ENCODE peak calls at places on chromosomes 11 and 22, in nine cellular contexts. One of them, this sample, is unnamed.

GRCh38 chr22:49373801-49374226 is 453.9 kb downstream of the BRD1 start:
- DNase-seq in LHCN-M2: no peak
- DNase-seq in RPMI7951: no peak
- DNase-seq in naive thymus-derived CD8-positive, alpha-beta T cell: peak; percentile 13
- DNase-seq in kidney: peak; percentile 49
- DNase-seq in stimulated activated CD4-positive, alpha-beta T cell treated with anti-CD3 and anti-CD28 coated beads, Interleukin-15, amount 100 ng/mL, for 24 hours: no peak
- DNase-seq in sciatic nerve: no peak
- DNase-seq in iris pigment epithelial cell: no peak
- DNase-seq in stimulated activated CD8-positive, alpha-beta memory T cell treated with anti-CD3 and anti-CD28 coated beads, Interleukin-4, amount 100 ng/mL, for 4 hours: no peak
- DNase-seq in this sample: no peak

GRCh38 chr11:70016666-70017347 is 61.3 kb upstream of the ANO1 start:
- DNase-seq in LHCN-M2: peak; percentile 43
- DNase-seq in RPMI7951: peak; percentile 99
- DNase-seq in naive thymus-derived CD8-positive, alpha-beta T cell: no peak
- DNase-seq in kidney: no peak
- DNase-seq in stimulated activated CD4-positive, alpha-beta T cell treated with anti-CD3 and anti-CD28 coated beads, Interleukin-15, amount 100 ng/mL, for 24 hours: no peak
- DNase-seq in sciatic nerve: no peak
- DNase-seq in iris pigment epithelial cell: peak; percentile 60
- DNase-seq in stimulated activated CD8-positive, alpha-beta memory T cell treated with anti-CD3 and anti-CD28 coated beads, Interleukin-4, amount 100 ng/mL, for 4 hours: no peak
- DNase-seq in this sample: no peak

GRCh38 chr11:19307498-19307897 is 66.8 kb upstream of the E2F8 start:
- DNase-seq in LHCN-M2: no peak
- DNase-seq in RPMI7951: no peak
- DNase-seq in naive thymus-derived CD8-positive, alpha-beta T cell: no peak
- DNase-seq in kidney: no peak
- DNase-seq in stimulated activated CD4-positive, alpha-beta T cell treated with anti-CD3 and anti-CD28 coated beads, Interleukin-15, amount 100 ng/mL, for 24 hours: no peak
- DNase-seq in sciatic nerve: no peak
- DNase-seq in iris pigment epithelial cell: no peak
- DNase-seq in stimulated activated CD8-positive, alpha-beta memory T cell treated with anti-CD3 and anti-CD28 coated beads, Interleukin-4, amount 100 ng/mL, for 4 hours: no peak
- DNase-seq in this sample: no peak

GRCh38 chr22:19120829-19121630 is 1.2 kb downstream of the DGCR2 start:
- DNase-seq in LHCN-M2: peak; percentile 20
- DNase-seq in RPMI7951: peak; percentile 39
- DNase-seq in naive thymus-derived CD8-positive, alpha-beta T cell: peak; percentile 30
- DNase-seq in kidney: no peak
- DNase-seq in stimulated activated CD4-positive, alpha-beta T cell treated with anti-CD3 and anti-CD28 coated beads, Interleukin-15, amount 100 ng/mL, for 24 hours: peak; percentile 58
- DNase-seq in sciatic nerve: no peak
- DNase-seq in iris pigment epithelial cell: peak; percentile 48
- DNase-seq in stimulated activated CD8-positive, alpha-beta memory T cell treated with anti-CD3 and anti-CD28 coated beads, Interleukin-4, amount 100 ng/mL, for 4 hours: no peak
- DNase-seq in this sample: peak; percentile 82

GRCh38 chr11:134275534-134276395 is at the start of gene GLB1L3:
- DNase-seq in LHCN-M2: peak; percentile 12
- DNase-seq in RPMI7951: no peak
- DNase-seq in naive thymus-derived CD8-positive, alpha-beta T cell: peak; percentile 82
- DNase-seq in kidney: no peak
- DNase-seq in stimulated activated CD4-positive, alpha-beta T cell treated with anti-CD3 and anti-CD28 coated beads, Interleukin-15, amount 100 ng/mL, for 24 hours: peak; percentile 87
- DNase-seq in sciatic nerve: peak; percentile 51
- DNase-seq in iris pigment epithelial cell: peak; percentile 22
- DNase-seq in stimulated activated CD8-positive, alpha-beta memory T cell treated with anti-CD3 and anti-CD28 coated beads, Interleukin-4, amount 100 ng/mL, for 4 hours: peak; percentile 49
- DNase-seq in this sample: peak; percentile 57

GRCh38 chr11:99548264-99548663 is 527.5 kb downstream of the CNTN5 start:
- DNase-seq in LHCN-M2: no peak
- DNase-seq in RPMI7951: peak; percentile 28
- DNase-seq in naive thymus-derived CD8-positive, alpha-beta T cell: no peak
- DNase-seq in kidney: no peak
- DNase-seq in stimulated activated CD4-positive, alpha-beta T cell treated with anti-CD3 and anti-CD28 coated beads, Interleukin-15, amount 100 ng/mL, for 24 hours: no peak
- DNase-seq in sciatic nerve: no peak
- DNase-seq in iris pigment epithelial cell: no peak
- DNase-seq in stimulated activated CD8-positive, alpha-beta memory T cell treated with anti-CD3 and anti-CD28 coated beads, Interleukin-4, amount 100 ng/mL, for 4 hours: no peak
- DNase-seq in this sample: no peak

GRCh38 chr22:49618689-49618953 is 209.1 kb downstream of the BRD1 start:
- DNase-seq in LHCN-M2: no peak
- DNase-seq in RPMI7951: no peak
- DNase-seq in naive thymus-derived CD8-positive, alpha-beta T cell: no peak
- DNase-seq in kidney: peak; percentile 70
- DNase-seq in stimulated activated CD4-positive, alpha-beta T cell treated with anti-CD3 and anti-CD28 coated beads, Interleukin-15, amount 100 ng/mL, for 24 hours: no peak
- DNase-seq in sciatic nerve: no peak
- DNase-seq in iris pigment epithelial cell: no peak
- DNase-seq in stimulated activated CD8-positive, alpha-beta memory T cell treated with anti-CD3 and anti-CD28 coated beads, Interleukin-4, amount 100 ng/mL, for 4 hours: no peak
- DNase-seq in this sample: no peak

GRCh38 chr11:88231894-88232482 is 56.7 kb upstream of the RAB38 start:
- DNase-seq in LHCN-M2: peak; percentile 29
- DNase-seq in RPMI7951: peak; percentile 21
- DNase-seq in naive thymus-derived CD8-positive, alpha-beta T cell: no peak
- DNase-seq in kidney: no peak
- DNase-seq in stimulated activated CD4-positive, alpha-beta T cell treated with anti-CD3 and anti-CD28 coated beads, Interleukin-15, amount 100 ng/mL, for 24 hours: peak; percentile 18
- DNase-seq in sciatic nerve: no peak
- DNase-seq in iris pigment epithelial cell: peak; percentile 51
- DNase-seq in stimulated activated CD8-positive, alpha-beta memory T cell treated with anti-CD3 and anti-CD28 coated beads, Interleukin-4, amount 100 ng/mL, for 4 hours: no peak
- DNase-seq in this sample: no peak

GRCh38 chr11:1736447-1736992 is 13.9 kb downstream of the IFITM10 start:
- DNase-seq in LHCN-M2: peak; percentile 49
- DNase-seq in RPMI7951: peak; percentile 49
- DNase-seq in naive thymus-derived CD8-positive, alpha-beta T cell: no peak
- DNase-seq in kidney: no peak
- DNase-seq in stimulated activated CD4-positive, alpha-beta T cell treated with anti-CD3 and anti-CD28 coated beads, Interleukin-15, amount 100 ng/mL, for 24 hours: no peak
- DNase-seq in sciatic nerve: no peak
- DNase-seq in iris pigment epithelial cell: no peak
- DNase-seq in stimulated activated CD8-positive, alpha-beta memory T cell treated with anti-CD3 and anti-CD28 coated beads, Interleukin-4, amount 100 ng/mL, for 4 hours: no peak
- DNase-seq in this sample: no peak

GRCh38 chr22:46547179-46547882 is 9.9 kb upstream of the CELSR1 start:
- DNase-seq in LHCN-M2: peak; percentile 67
- DNase-seq in RPMI7951: peak; percentile 74
- DNase-seq in naive thymus-derived CD8-positive, alpha-beta T cell: no peak
- DNase-seq in kidney: peak; percentile 86
- DNase-seq in stimulated activated CD4-positive, alpha-beta T cell treated with anti-CD3 and anti-CD28 coated beads, Interleukin-15, amount 100 ng/mL, for 24 hours: no peak
- DNase-seq in sciatic nerve: no peak
- DNase-seq in iris pigment epithelial cell: peak; percentile 62
- DNase-seq in stimulated activated CD8-positive, alpha-beta memory T cell treated with anti-CD3 and anti-CD28 coated beads, Interleukin-4, amount 100 ng/mL, for 4 hours: no peak
- DNase-seq in this sample: no peak

GRCh38 chr11:121451982-121452608 is at the start of gene SORL1:
- DNase-seq in LHCN-M2: peak; percentile 10
- DNase-seq in RPMI7951: peak; percentile 13
- DNase-seq in naive thymus-derived CD8-positive, alpha-beta T cell: peak; percentile 77
- DNase-seq in kidney: peak; percentile 92
- DNase-seq in stimulated activated CD4-positive, alpha-beta T cell treated with anti-CD3 and anti-CD28 coated beads, Interleukin-15, amount 100 ng/mL, for 24 hours: peak; percentile 82
- DNase-seq in sciatic nerve: peak; percentile 86
- DNase-seq in iris pigment epithelial cell: peak; percentile 41
- DNase-seq in stimulated activated CD8-positive, alpha-beta memory T cell treated with anti-CD3 and anti-CD28 coated beads, Interleukin-4, amount 100 ng/mL, for 4 hours: no peak
- DNase-seq in this sample: peak; percentile 24

GRCh38 chr11:76277298-76278175 is 71.2 kb upstream of the WNT11 start:
- DNase-seq in LHCN-M2: no peak
- DNase-seq in RPMI7951: no peak
- DNase-seq in naive thymus-derived CD8-positive, alpha-beta T cell: no peak
- DNase-seq in kidney: no peak
- DNase-seq in stimulated activated CD4-positive, alpha-beta T cell treated with anti-CD3 and anti-CD28 coated beads, Interleukin-15, amount 100 ng/mL, for 24 hours: no peak
- DNase-seq in sciatic nerve: no peak
- DNase-seq in iris pigment epithelial cell: no peak
- DNase-seq in stimulated activated CD8-positive, alpha-beta memory T cell treated with anti-CD3 and anti-CD28 coated beads, Interleukin-4, amount 100 ng/mL, for 4 hours: no peak
- DNase-seq in this sample: no peak

GRCh38 chr11:106063009-106063408 is 14.1 kb downstream of the KBTBD3 start:
- DNase-seq in LHCN-M2: no peak
- DNase-seq in RPMI7951: no peak
- DNase-seq in naive thymus-derived CD8-positive, alpha-beta T cell: no peak
- DNase-seq in kidney: no peak
- DNase-seq in stimulated activated CD4-positive, alpha-beta T cell treated with anti-CD3 and anti-CD28 coated beads, Interleukin-15, amount 100 ng/mL, for 24 hours: no peak
- DNase-seq in sciatic nerve: no peak
- DNase-seq in iris pigment epithelial cell: no peak
- DNase-seq in stimulated activated CD8-positive, alpha-beta memory T cell treated with anti-CD3 and anti-CD28 coated beads, Interleukin-4, amount 100 ng/mL, for 4 hours: no peak
- DNase-seq in this sample: no peak

GRCh38 chr11:2534131-2534956 is 89.5 kb downstream of the KCNQ1 start:
- DNase-seq in LHCN-M2: peak; percentile 7
- DNase-seq in RPMI7951: no peak
- DNase-seq in naive thymus-derived CD8-positive, alpha-beta T cell: no peak
- DNase-seq in kidney: peak; percentile 75
- DNase-seq in stimulated activated CD4-positive, alpha-beta T cell treated with anti-CD3 and anti-CD28 coated beads, Interleukin-15, amount 100 ng/mL, for 24 hours: no peak
- DNase-seq in sciatic nerve: no peak
- DNase-seq in iris pigment epithelial cell: peak; percentile 3
- DNase-seq in stimulated activated CD8-positive, alpha-beta memory T cell treated with anti-CD3 and anti-CD28 coated beads, Interleukin-4, amount 100 ng/mL, for 4 hours: no peak
- DNase-seq in this sample: no peak

GRCh38 chr11:118619444-118620205 is 12.2 kb downstream of the PHLDB1 start:
- DNase-seq in LHCN-M2: peak; percentile 95
- DNase-seq in RPMI7951: peak; percentile 98
- DNase-seq in naive thymus-derived CD8-positive, alpha-beta T cell: no peak
- DNase-seq in kidney: peak; percentile 70
- DNase-seq in stimulated activated CD4-positive, alpha-beta T cell treated with anti-CD3 and anti-CD28 coated beads, Interleukin-15, amount 100 ng/mL, for 24 hours: no peak
- DNase-seq in sciatic nerve: no peak
- DNase-seq in iris pigment epithelial cell: peak; percentile 97
- DNase-seq in stimulated activated CD8-positive, alpha-beta memory T cell treated with anti-CD3 and anti-CD28 coated beads, Interleukin-4, amount 100 ng/mL, for 4 hours: no peak
- DNase-seq in this sample: no peak

This sample was measured in K562.